ENCODE peak calls at places on chromosomes 5 and 9, in eight cellular contexts. K is psoas muscle, S is HL-60, M is prostate gland, Y is lower leg skin, P is adrenal gland, Z is fibroblast of lung, R is heart right ventricle. A is an unnamed sample.

GRCh38 chr9:129702563-129702962 is 37.1 kb downstream of the PRRX2 start:
- DNase-seq in K (no peak), Y (peak), M (peak), R (no peak), S (no peak), P (no peak), Z (peak), A (peak)

GRCh38 chr5:474826-475661 is 32.1 kb downstream of the EXOC3 start:
- DNase-seq in M (no peak), P (no peak), K (peak), Y (peak), S (no peak), Z (no peak), R (peak), A (no peak)

GRCh38 chr9:14205463-14205862 is 108.5 kb downstream of the NFIB start:
- DNase-seq in P (no peak), Y (no peak), Z (peak), M (no peak), R (no peak), S (no peak), K (no peak), A (no peak)

GRCh38 chr5:124669956-124670671 is 76.3 kb downstream of the ZNF608 start:
- DNase-seq in K (no peak), R (no peak), P (no peak), Z (no peak), M (no peak), Y (no peak), S (no peak), A (no peak)

GRCh38 chr5:176535655-176536131 is 1.5 kb downstream of the RNF44 start:
- DNase-seq in R (no peak), Z (no peak), S (no peak), M (no peak), P (no peak), K (no peak), Y (no peak), A (no peak)

GRCh38 chr9:99868845-99869244 is 37.6 kb upstream of the STX17 start:
- DNase-seq in M (no peak), Z (no peak), Y (no peak), K (no peak), P (no peak), S (no peak), R (no peak), A (no peak)

GRCh38 chr5:124996023-124996763 is 249.8 kb upstream of the ZNF608 start:
- DNase-seq in R (no peak), P (no peak), K (no peak), Z (peak), M (no peak), Y (no peak), S (no peak), A (no peak)

GRCh38 chr5:55650391-55650790 is 61.7 kb downstream of the SLC38A9 start:
- DNase-seq in S (no peak), Y (no peak), M (no peak), Z (peak), K (no peak), R (no peak), P (no peak), A (no peak)

GRCh38 chr5:74173665-74174064 is 466.9 kb downstream of the ENC1 start:
- DNase-seq in R (no peak), M (no peak), S (no peak), K (no peak), P (no peak), Z (no peak), Y (no peak), A (no peak)

GRCh38 chr5:174843263-174844250 is 119.2 kb downstream of the MSX2 start:
- DNase-seq in S (no peak), P (no peak), R (no peak), K (no peak), M (no peak), Y (no peak), Z (peak), A (no peak)

GRCh38 chr9:116978155-116978554 is 291.1 kb downstream of the TRIM32 start:
- DNase-seq in Y (no peak), K (no peak), P (no peak), M (no peak), Z (no peak), R (no peak), S (no peak), A (no peak)

DNA sequence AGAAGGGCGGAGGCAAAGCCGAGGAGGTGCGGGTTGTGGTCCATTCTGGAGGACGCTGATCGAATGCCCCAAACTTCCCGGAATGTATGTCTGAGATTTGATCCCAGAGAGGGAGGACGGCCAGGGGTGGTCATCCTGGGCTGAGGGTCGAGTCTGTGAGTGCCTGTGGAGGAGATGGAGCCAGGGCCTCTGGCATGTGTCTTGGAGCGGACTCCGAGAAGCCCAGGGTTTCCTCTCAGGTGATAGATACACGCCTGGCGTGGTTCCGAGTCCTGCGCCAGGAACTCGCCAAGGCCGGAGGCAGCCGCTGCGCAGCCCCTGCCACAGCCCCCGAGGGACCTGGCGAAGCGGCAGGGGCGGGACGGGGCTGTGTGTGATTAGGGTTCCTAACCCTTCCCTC is 363 bp downstream of the ZNF454 start:
- DNase-seq in K (no peak), M (peak), S (no peak), P (no peak), R (peak), Y (no peak), Z (no peak), A (no peak)
- H3K4me3 ChIP-seq in K (peak), M (peak), S (no peak), P (no peak), R (peak), Y (peak), Z (peak), A (peak)

GRCh38 chr5:132489871-132490483 is 596 bp downstream of the IRF1 start:
- DNase-seq in Y (peak), Z (peak), K (peak), S (no peak), P (peak), R (peak), M (no peak), A (no peak)
- TF ChIP-seq CTCF in Y (no peak), Z (no peak), K (peak), S (no peak), P (peak), R (no peak), M (no peak), A (no peak)

GRCh38 chr5:107820339-107820880 is 149.7 kb upstream of the EFNA5 start:
- DNase-seq in Z (no peak), P (no peak), M (no peak), K (no peak), Y (no peak), R (no peak), S (no peak), A (no peak)

GRCh38 chr5:107815109-107815508 is 144.4 kb upstream of the EFNA5 start:
- DNase-seq in R (no peak), Y (no peak), S (no peak), M (no peak), P (no peak), Z (no peak), K (no peak), A (no peak)

GRCh38 chr5:107821288-107821687 is 150.6 kb upstream of the EFNA5 start:
- DNase-seq in Y (no peak), K (no peak), R (no peak), M (no peak), P (no peak), S (no peak), Z (no peak), A (no peak)

GRCh38 chr5:107817436-107817835 is 146.7 kb upstream of the EFNA5 start:
- DNase-seq in Y (no peak), K (no peak), S (no peak), R (no peak), Z (no peak), P (no peak), M (no peak), A (no peak)

GRCh38 chr5:107817951-107818350 is 147.2 kb upstream of the EFNA5 start:
- DNase-seq in M (no peak), R (no peak), S (no peak), Z (no peak), P (no peak), Y (no peak), K (no peak), A (no peak)
- H3K4me3 ChIP-seq in M (no peak), R (no peak), S (no peak), Z (no peak), P (no peak), Y (no peak), K (no peak), A (no peak)

GRCh38 chr5:35183243-35183955 is 46.9 kb downstream of the PRLR start:
- DNase-seq in P (no peak), S (no peak), Y (no peak), R (no peak), M (no peak), K (peak), Z (peak), A (peak)
- TF ChIP-seq CTCF in P (peak), S (peak), Y (no peak), R (peak), M (no peak), K (no peak), Z (peak), A (peak)

GRCh38 chr5:40410231-40410861 is 269.4 kb upstream of the PTGER4 start:
- DNase-seq in Z (peak), Y (no peak), M (no peak), P (no peak), K (no peak), R (no peak), S (peak), A (no peak)

GRCh38 chr5:40405985-40406384 is 273.7 kb upstream of the PTGER4 start:
- DNase-seq in P (no peak), K (no peak), Z (no peak), S (no peak), M (no peak), R (no peak), Y (no peak), A (no peak)

GRCh38 chr5:40406426-40407211 is 273.1 kb upstream of the PTGER4 start:
- DNase-seq in Y (no peak), R (no peak), K (no peak), Z (peak), M (no peak), S (no peak), P (no peak), A (no peak)

GRCh38 chr5:40410939-40411635 is 268.6 kb upstream of the PTGER4 start:
- DNase-seq in K (no peak), S (peak), M (peak), Z (peak), R (no peak), P (no peak), Y (no peak), A (no peak)

GRCh38 chr5:40409600-40409999 is 270.1 kb upstream of the PTGER4 start:
- DNase-seq in Y (no peak), R (peak), M (no peak), Z (no peak), S (peak), K (no peak), P (no peak), A (no peak)
- H3K4me3 ChIP-seq in Y (no peak), R (no peak), M (no peak), Z (no peak), S (no peak), K (no peak), P (no peak), A (no peak)

GRCh38 chr5:139577689-139578347 is 16.7 kb downstream of the UBE2D2 start:
- DNase-seq in K (no peak), Z (no peak), Y (no peak), M (no peak), S (no peak), R (no peak), P (no peak), A (no peak)

GRCh38 chr5:139578348-139578724 is 17.2 kb downstream of the UBE2D2 start:
- DNase-seq in M (no peak), Z (no peak), P (no peak), K (no peak), S (no peak), R (no peak), Y (no peak), A (no peak)

GRCh38 chr5:139574641-139575312 is 13.6 kb downstream of the UBE2D2 start:
- DNase-seq in Z (peak), R (no peak), Y (no peak), S (no peak), M (no peak), K (no peak), P (no peak), A (no peak)

GRCh38 chr5:139575751-139576150 is 14.6 kb downstream of the UBE2D2 start:
- DNase-seq in S (no peak), R (no peak), P (no peak), Y (no peak), K (no peak), M (no peak), Z (no peak), A (no peak)

DNA sequence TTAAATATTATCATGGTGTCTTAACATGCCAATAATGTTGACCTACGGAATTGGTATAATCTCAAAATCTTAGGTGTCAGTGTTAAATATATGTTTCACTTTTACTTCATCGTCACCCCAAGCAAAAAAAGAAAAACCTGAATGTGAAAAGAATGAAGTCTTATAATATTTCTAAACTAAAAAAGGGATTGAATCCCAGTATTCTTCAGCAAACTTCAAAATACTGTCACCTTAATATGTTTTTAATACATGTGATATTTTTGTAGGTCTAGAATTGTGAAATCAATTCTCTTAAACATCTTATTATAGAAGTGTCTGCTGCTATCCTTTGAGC is 14.1 kb downstream of the UBE2D2 start:
- DNase-seq in S (no peak), Z (no peak), R (no peak), Y (no peak), P (no peak), K (no peak), M (no peak), A (no peak)
- TF ChIP-seq CTCF in S (no peak), Z (no peak), R (no peak), Y (no peak), P (no peak), K (no peak), M (no peak), A (no peak)

GRCh38 chr9:93182572-93182971 is 1.4 kb upstream of the WNK2 start:
- DNase-seq in Y (no peak), K (no peak), M (no peak), Z (no peak), S (no peak), R (no peak), P (no peak), A (no peak)

GRCh38 chr9:93185261-93186150 is 1.6 kb downstream of the WNK2 start:
- DNase-seq in P (no peak), M (no peak), R (peak), Z (no peak), Y (no peak), K (no peak), S (no peak), A (no peak)

GRCh38 chr9:93183106-93183662 is 755 bp upstream of the WNK2 start:
- DNase-seq in P (no peak), R (no peak), K (no peak), S (no peak), Z (no peak), Y (no peak), M (no peak), A (no peak)

GRCh38 chr9:93184439-93185221 is 691 bp downstream of the WNK2 start:
- DNase-seq in Z (no peak), R (peak), K (no peak), S (no peak), P (no peak), Y (no peak), M (no peak), A (no peak)

DNA sequence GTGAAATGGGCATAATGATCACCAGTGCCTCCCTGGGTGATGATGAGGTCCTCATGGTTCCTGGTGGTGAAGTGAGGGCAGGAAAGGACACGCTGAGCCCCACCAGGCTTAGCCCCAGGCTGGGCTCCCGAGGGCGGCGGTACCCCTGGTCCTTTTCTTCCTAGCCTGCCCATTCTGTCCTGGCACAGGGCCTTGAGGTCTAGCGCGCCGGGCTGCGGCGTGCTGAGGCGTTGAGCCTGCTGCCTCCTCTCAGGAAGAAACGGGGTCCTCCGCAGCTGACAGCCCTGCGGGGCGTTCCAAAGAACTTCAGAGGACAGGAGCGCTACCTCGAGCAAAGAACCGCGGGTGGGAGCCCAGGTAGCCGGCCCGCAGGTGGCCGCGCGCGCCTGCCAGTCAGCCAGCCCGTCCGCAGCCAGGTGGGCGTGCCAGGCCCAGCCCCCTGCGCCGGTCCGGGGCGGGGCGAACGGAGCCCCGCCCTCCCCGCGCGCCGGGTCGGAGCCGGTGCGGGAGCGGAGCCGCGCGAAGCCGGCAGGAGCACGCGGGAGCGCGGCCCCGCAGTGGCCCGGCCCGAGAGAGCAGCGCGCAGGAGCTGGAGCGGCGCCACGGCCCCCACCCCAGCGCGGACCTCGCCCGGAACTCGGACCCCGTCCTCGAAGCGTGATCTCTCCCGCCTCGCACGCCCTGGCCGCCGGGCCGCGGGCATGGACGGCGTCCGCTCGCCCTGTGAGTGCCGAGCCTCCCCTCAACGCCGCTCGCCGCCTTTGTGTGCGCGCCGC is at the start of gene WNK2:
- DNase-seq in Z (peak), Y (no peak), R (peak), S (no peak), P (peak), K (no peak), M (peak), A (no peak)
- H3K4me3 ChIP-seq in Z (no peak), Y (peak), R (peak), S (peak), P (no peak), K (peak), M (peak), A (no peak)

GRCh38 chr5:139394123-139394653 is 716 bp downstream of the PROB1 start:
- DNase-seq in P (peak), S (no peak), Y (no peak), R (peak), K (peak), Z (peak), M (no peak), A (no peak)
- TF ChIP-seq CTCF in P (peak), S (no peak), Y (no peak), R (peak), K (peak), Z (peak), M (no peak), A (peak)

GRCh38 chr9:134642385-134643181 is 980 bp downstream of the COL5A1 start:
- DNase-seq in M (peak), R (peak), K (peak), S (no peak), P (peak), Z (peak), Y (peak), A (peak)
- H3K4me3 ChIP-seq in M (peak), R (peak), K (peak), S (no peak), P (no peak), Z (peak), Y (no peak), A (peak)

A was measured in HFF-Myc.